ENCODE peak calls at places on chromosome 21, in nine cellular contexts. Y is NCI-H1092 treated with DMSO at 0.1 percent for 48 hours; J is T follicular helper cell; Z is activated CD8-positive, alpha-beta memory T cell treated with anti-CD3 and anti-CD28 coated beads for 4 hours; X is T-helper 9 cell; O is AML-193; P is mesothelial cell of epicardium; D is HT-29; C is A172. B is an unnamed sample.
A peak's percentile ranks its signal among the peaks of the same experiment; 100 is the strongest.

GRCh38 chr21:32456497-32456918 is 44.0 kb downstream of the EVA1C start:
- DNase-seq in Y (no peak), J (no peak), Z (no peak), X (no peak), O (no peak), P (no peak), D (no peak), C (peak; percentile 71), B (no peak)

GRCh38 chr21:38925923-38926322 is 120.2 kb downstream of the ETS2 start:
- DNase-seq in Y (peak; percentile 55), J (no peak), Z (no peak), X (no peak), O (peak; percentile 40), P (no peak), D (peak; percentile 40), C (peak; percentile 91), B (no peak)

GRCh38 chr21:38984982-38985422 is 179.3 kb downstream of the ETS2 start:
- DNase-seq in Y (peak; percentile 60), J (no peak), Z (no peak), X (no peak), O (peak; percentile 88), P (no peak), D (no peak), C (peak; percentile 91), B (no peak)

GRCh38 chr21:42609806-42610205 is 43.6 kb upstream of the PDE9A start:
- DNase-seq in Y (no peak), J (no peak), Z (no peak), X (peak; percentile 23), O (no peak), P (no peak), D (no peak), C (peak; percentile 18), B (no peak)

GRCh38 chr21:38343691-38344090 is 86.9 kb downstream of the KCNJ15 start:
- DNase-seq in Y (peak; percentile 97), J (no peak), Z (no peak), X (no peak), O (no peak), P (no peak), D (no peak), C (peak; percentile 86), B (no peak)

GRCh38 chr21:46120301-46121285 is 22.7 kb downstream of the COL6A2 start:
- DNase-seq in Y (no peak), J (no peak), Z (no peak), X (no peak), O (no peak), P (peak; percentile 17), D (no peak), C (no peak), B (no peak)

GRCh38 chr21:44455524-44456206 is 355 bp downstream of the LRRC3 start:
- DNase-seq in Y (peak; percentile 52), J (no peak), Z (no peak), X (peak; percentile 8), O (peak; percentile 12), P (no peak), D (peak; percentile 7), C (no peak), B (peak; percentile 68)

GRCh38 chr21:16534408-16535099 is 804.8 kb downstream of the USP25 start:
- DNase-seq in Y (peak; percentile 77), J (no peak), Z (no peak), X (no peak), O (no peak), P (no peak), D (no peak), C (peak; percentile 79), B (no peak)

GRCh38 chr21:33089439-33089838 is 19.5 kb downstream of the OLIG1 start:
- DNase-seq in Y (no peak), J (no peak), Z (no peak), X (no peak), O (peak; percentile 69), P (no peak), D (no peak), C (peak; percentile 50), B (no peak)

GRCh38 chr21:39048574-39048973 is 134.7 kb downstream of the PSMG1 start:
- DNase-seq in Y (no peak), J (no peak), Z (no peak), X (no peak), O (no peak), P (no peak), D (no peak), C (no peak), B (no peak)

GRCh38 chr21:43305336-43305665 is 121.6 kb downstream of the SIK1 start:
- DNase-seq in Y (no peak), J (no peak), Z (no peak), X (no peak), O (no peak), P (no peak), D (no peak), C (no peak), B (no peak)

GRCh38 chr21:33797565-33797964 is 118.0 kb downstream of the ATP5PO start:
- DNase-seq in Y (no peak), J (no peak), Z (no peak), X (no peak), O (no peak), P (no peak), D (no peak), C (no peak), B (no peak)

GRCh38 chr21:33059319-33059894 is 10.5 kb upstream of the OLIG1 start:
- DNase-seq in Y (no peak), J (no peak), Z (no peak), X (no peak), O (peak; percentile 99), P (no peak), D (no peak), C (no peak), B (no peak)

GRCh38 chr21:44947930-44948331 is 8.1 kb downstream of the SLX9 start:
- DNase-seq in Y (no peak), J (no peak), Z (no peak), X (no peak), O (no peak), P (no peak), D (no peak), C (peak; percentile 88), B (no peak)

GRCh38 chr21:44064852-44065403 is 42.3 kb upstream of the PWP2 start:
- DNase-seq in Y (no peak), J (no peak), Z (no peak), X (no peak), O (no peak), P (no peak), D (no peak), C (no peak), B (no peak)